ENCODE peak calls at places on chromosomes 7 and 10, in ten cellular contexts. One of them, this sample, is unnamed.

GRCh38 chr10:5945561-5946418 is 31.6 kb downstream of the IL15RA start:
- DNase-seq in neuronal stem cell: no peak
- DNase-seq in GM23248: peak; percentile 88
- DNase-seq in mesendoderm: peak; percentile 66
- DNase-seq in cardiac muscle cell: peak; percentile 98
- DNase-seq in mesenchymal stem cell: peak; percentile 86
- DNase-seq in lower lobe of right lung: peak; percentile 70
- DNase-seq in colonic mucosa: peak; percentile 47
- DNase-seq in breast epithelium: peak; percentile 89
- DNase-seq in K562: no peak
- DNase-seq in this sample: no peak

GRCh38 chr7:115015619-115016018 is 93.7 kb downstream of the MDFIC start:
- DNase-seq in neuronal stem cell: no peak
- DNase-seq in GM23248: peak; percentile 46
- DNase-seq in mesendoderm: peak; percentile 66
- DNase-seq in cardiac muscle cell: peak; percentile 58
- DNase-seq in mesenchymal stem cell: peak; percentile 98
- DNase-seq in lower lobe of right lung: no peak
- DNase-seq in colonic mucosa: no peak
- DNase-seq in breast epithelium: no peak
- DNase-seq in K562: no peak
- DNase-seq in this sample: no peak

GRCh38 chr10:116080553-116080952 is 192.5 kb downstream of the GFRA1 start:
- DNase-seq in neuronal stem cell: no peak
- DNase-seq in GM23248: peak; percentile 35
- DNase-seq in mesendoderm: peak; percentile 98
- DNase-seq in cardiac muscle cell: no peak
- DNase-seq in mesenchymal stem cell: no peak
- DNase-seq in lower lobe of right lung: no peak
- DNase-seq in colonic mucosa: no peak
- DNase-seq in breast epithelium: no peak
- DNase-seq in K562: no peak
- DNase-seq in this sample: no peak

GRCh38 chr10:14688606-14689005 is 86.1 kb downstream of the FAM107B start:
- DNase-seq in neuronal stem cell: no peak
- DNase-seq in GM23248: peak; percentile 68
- DNase-seq in mesendoderm: no peak
- DNase-seq in cardiac muscle cell: peak; percentile 89
- DNase-seq in mesenchymal stem cell: peak; percentile 57
- DNase-seq in lower lobe of right lung: no peak
- DNase-seq in colonic mucosa: no peak
- DNase-seq in breast epithelium: no peak
- DNase-seq in K562: no peak
- DNase-seq in this sample: no peak

GRCh38 chr10:68135922-68136718 is 26.8 kb downstream of the MYPN start:
- DNase-seq in neuronal stem cell: no peak
- DNase-seq in GM23248: peak; percentile 95
- DNase-seq in mesendoderm: peak; percentile 57
- DNase-seq in cardiac muscle cell: peak; percentile 57
- DNase-seq in mesenchymal stem cell: peak; percentile 72
- DNase-seq in lower lobe of right lung: no peak
- DNase-seq in colonic mucosa: peak; percentile 21
- DNase-seq in breast epithelium: no peak
- DNase-seq in K562: no peak
- DNase-seq in this sample: no peak

GRCh38 chr7:154960063-154960790 is 42.7 kb downstream of the PAXIP1 start:
- DNase-seq in neuronal stem cell: no peak
- DNase-seq in GM23248: no peak
- DNase-seq in mesendoderm: peak; percentile 66
- DNase-seq in cardiac muscle cell: no peak
- DNase-seq in mesenchymal stem cell: peak; percentile 6
- DNase-seq in lower lobe of right lung: no peak
- DNase-seq in colonic mucosa: no peak
- DNase-seq in breast epithelium: no peak
- DNase-seq in K562: no peak
- DNase-seq in this sample: no peak

GRCh38 chr10:18240185-18240882 is 100.1 kb downstream of the CACNB2 start:
- DNase-seq in neuronal stem cell: no peak
- DNase-seq in GM23248: peak; percentile 42
- DNase-seq in mesendoderm: no peak
- DNase-seq in cardiac muscle cell: no peak
- DNase-seq in mesenchymal stem cell: no peak
- DNase-seq in lower lobe of right lung: no peak
- DNase-seq in colonic mucosa: no peak
- DNase-seq in breast epithelium: no peak
- DNase-seq in K562: no peak
- DNase-seq in this sample: no peak

GRCh38 chr10:101047961-101048892 is 13.6 kb upstream of the KAZALD1 start:
- DNase-seq in neuronal stem cell: no peak
- DNase-seq in GM23248: no peak
- DNase-seq in mesendoderm: peak; percentile 71
- DNase-seq in cardiac muscle cell: no peak
- DNase-seq in mesenchymal stem cell: no peak
- DNase-seq in lower lobe of right lung: peak; percentile 40
- DNase-seq in colonic mucosa: peak; percentile 30
- DNase-seq in breast epithelium: no peak
- DNase-seq in K562: no peak
- DNase-seq in this sample: no peak

GRCh38 chr7:90239050-90239449 is 5.9 kb upstream of the CFAP69 start:
- DNase-seq in neuronal stem cell: no peak
- DNase-seq in GM23248: peak; percentile 9
- DNase-seq in mesendoderm: no peak
- DNase-seq in cardiac muscle cell: no peak
- DNase-seq in mesenchymal stem cell: no peak
- DNase-seq in lower lobe of right lung: no peak
- DNase-seq in colonic mucosa: no peak
- DNase-seq in breast epithelium: no peak
- DNase-seq in K562: no peak
- DNase-seq in this sample: no peak

GRCh38 chr7:116195451-116195850 is 14.9 kb upstream of the TES start:
- DNase-seq in neuronal stem cell: no peak
- DNase-seq in GM23248: peak; percentile 73
- DNase-seq in mesendoderm: no peak
- DNase-seq in cardiac muscle cell: no peak
- DNase-seq in mesenchymal stem cell: no peak
- DNase-seq in lower lobe of right lung: no peak
- DNase-seq in colonic mucosa: no peak
- DNase-seq in breast epithelium: no peak
- DNase-seq in K562: no peak
- DNase-seq in this sample: no peak

GRCh38 chr7:33982425-33982786 is 77.1 kb downstream of the BMPER start:
- DNase-seq in neuronal stem cell: no peak
- DNase-seq in GM23248: peak; percentile 82
- DNase-seq in mesendoderm: peak; percentile 71
- DNase-seq in cardiac muscle cell: peak; percentile 69
- DNase-seq in mesenchymal stem cell: peak; percentile 67
- DNase-seq in lower lobe of right lung: no peak
- DNase-seq in colonic mucosa: no peak
- DNase-seq in breast epithelium: no peak
- DNase-seq in K562: no peak
- DNase-seq in this sample: no peak

GRCh38 chr7:111752022-111752582 is 189.8 kb upstream of the IMMP2L start:
- DNase-seq in neuronal stem cell: peak; percentile 36
- DNase-seq in GM23248: peak; percentile 67
- DNase-seq in mesendoderm: peak; percentile 68
- DNase-seq in cardiac muscle cell: peak; percentile 75
- DNase-seq in mesenchymal stem cell: peak; percentile 65
- DNase-seq in lower lobe of right lung: peak; percentile 66
- DNase-seq in colonic mucosa: peak; percentile 66
- DNase-seq in breast epithelium: no peak
- DNase-seq in K562: peak; percentile 93
- DNase-seq in this sample: peak; percentile 84

GRCh38 chr7:36154255-36155212 is 1.5 kb downstream of the EEPD1 start:
- DNase-seq in neuronal stem cell: no peak
- DNase-seq in GM23248: peak; percentile 19
- DNase-seq in mesendoderm: no peak
- DNase-seq in cardiac muscle cell: no peak
- DNase-seq in mesenchymal stem cell: no peak
- DNase-seq in lower lobe of right lung: peak; percentile 54
- DNase-seq in colonic mucosa: no peak
- DNase-seq in breast epithelium: no peak
- DNase-seq in K562: no peak
- DNase-seq in this sample: no peak
- H3K4me3 ChIP-seq in neuronal stem cell: peak overlapping the region; percentile 64
- H3K4me3 ChIP-seq in GM23248: peak overlapping the region; percentile 75
- H3K4me3 ChIP-seq in mesendoderm: no peak overlapping the region
- H3K4me3 ChIP-seq in cardiac muscle cell: peak overlapping the region; percentile 74
- H3K4me3 ChIP-seq in mesenchymal stem cell: peak overlapping the region; percentile 85
- H3K4me3 ChIP-seq in lower lobe of right lung: peak overlapping the region; percentile 75
- H3K4me3 ChIP-seq in colonic mucosa: peak overlapping the region; percentile 94
- H3K4me3 ChIP-seq in breast epithelium: peak overlapping the region; percentile 87
- H3K4me3 ChIP-seq in K562: no peak overlapping the region
- H3K4me3 ChIP-seq in this sample: peak overlapping the region; percentile 67

DNA sequence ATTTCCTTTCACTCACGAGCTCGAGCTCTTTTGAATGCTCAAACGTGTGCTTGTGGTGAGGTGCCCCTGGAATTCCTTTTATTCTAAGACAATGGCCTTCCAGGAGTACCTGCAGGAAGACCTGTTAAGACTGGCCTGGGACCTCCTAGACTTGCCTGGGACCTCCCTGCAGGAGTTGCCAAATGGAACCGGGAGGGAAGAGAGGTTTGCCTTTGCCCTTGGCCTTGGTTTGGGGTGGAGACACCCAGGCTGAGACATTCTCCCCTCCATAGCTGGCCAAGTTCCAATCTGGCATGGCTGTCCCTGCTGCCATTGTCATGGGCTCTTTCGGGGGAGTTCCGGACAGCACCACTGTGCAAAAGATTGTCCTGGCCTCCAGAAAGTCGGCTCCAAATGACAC is 39.7 kb downstream of the DNAJB12 start:
- DNase-seq in neuronal stem cell: no peak
- DNase-seq in GM23248: no peak
- DNase-seq in mesendoderm: peak; percentile 60
- DNase-seq in cardiac muscle cell: no peak
- DNase-seq in mesenchymal stem cell: no peak
- DNase-seq in lower lobe of right lung: no peak
- DNase-seq in colonic mucosa: peak; percentile 46
- DNase-seq in breast epithelium: peak; percentile 62
- DNase-seq in K562: no peak
- DNase-seq in this sample: no peak
- H3K4me1 ChIP-seq in neuronal stem cell: peaks cover 15% of the 10 kb centered on the region
- H3K4me1 ChIP-seq in GM23248: peaks cover 30% of the 10 kb centered on the region
- H3K4me1 ChIP-seq in mesendoderm: peaks cover 2% of the 10 kb centered on the region
- H3K4me1 ChIP-seq in cardiac muscle cell: peaks cover 13% of the 10 kb centered on the region
- H3K4me1 ChIP-seq in mesenchymal stem cell: peaks cover 21% of the 10 kb centered on the region
- H3K4me1 ChIP-seq in lower lobe of right lung: peaks cover 65% of the 10 kb centered on the region
- H3K4me1 ChIP-seq in colonic mucosa: peaks cover 25% of the 10 kb centered on the region
- H3K4me1 ChIP-seq in breast epithelium: peaks cover 27% of the 10 kb centered on the region
- H3K4me1 ChIP-seq in K562: peaks cover 33% of the 10 kb centered on the region
- H3K4me1 ChIP-seq in this sample: peaks cover 7% of the 10 kb centered on the region

GRCh38 chr10:8035641-8036520 is 18.6 kb upstream of the GATA3 start:
- DNase-seq in neuronal stem cell: peak; percentile 17
- DNase-seq in GM23248: no peak
- DNase-seq in mesendoderm: peak; percentile 40
- DNase-seq in cardiac muscle cell: no peak
- DNase-seq in mesenchymal stem cell: no peak
- DNase-seq in lower lobe of right lung: no peak
- DNase-seq in colonic mucosa: no peak
- DNase-seq in breast epithelium: no peak
- DNase-seq in K562: no peak
- DNase-seq in this sample: no peak

GRCh38 chr10:8037199-8037801 is 17.2 kb upstream of the GATA3 start:
- DNase-seq in neuronal stem cell: peak; percentile 14
- DNase-seq in GM23248: no peak
- DNase-seq in mesendoderm: peak; percentile 21
- DNase-seq in cardiac muscle cell: no peak
- DNase-seq in mesenchymal stem cell: no peak
- DNase-seq in lower lobe of right lung: no peak
- DNase-seq in colonic mucosa: no peak
- DNase-seq in breast epithelium: no peak
- DNase-seq in K562: no peak
- DNase-seq in this sample: no peak

GRCh38 chr10:8039323-8039922 is 15.1 kb upstream of the GATA3 start:
- DNase-seq in neuronal stem cell: peak; percentile 41
- DNase-seq in GM23248: no peak
- DNase-seq in mesendoderm: peak; percentile 48
- DNase-seq in cardiac muscle cell: no peak
- DNase-seq in mesenchymal stem cell: no peak
- DNase-seq in lower lobe of right lung: no peak
- DNase-seq in colonic mucosa: no peak
- DNase-seq in breast epithelium: no peak
- DNase-seq in K562: no peak
- DNase-seq in this sample: no peak

GRCh38 chr10:8036521-8037198 is 17.8 kb upstream of the GATA3 start:
- DNase-seq in neuronal stem cell: no peak
- DNase-seq in GM23248: no peak
- DNase-seq in mesendoderm: peak; percentile 7
- DNase-seq in cardiac muscle cell: no peak
- DNase-seq in mesenchymal stem cell: no peak
- DNase-seq in lower lobe of right lung: no peak
- DNase-seq in colonic mucosa: no peak
- DNase-seq in breast epithelium: no peak
- DNase-seq in K562: no peak
- DNase-seq in this sample: no peak

DNA sequence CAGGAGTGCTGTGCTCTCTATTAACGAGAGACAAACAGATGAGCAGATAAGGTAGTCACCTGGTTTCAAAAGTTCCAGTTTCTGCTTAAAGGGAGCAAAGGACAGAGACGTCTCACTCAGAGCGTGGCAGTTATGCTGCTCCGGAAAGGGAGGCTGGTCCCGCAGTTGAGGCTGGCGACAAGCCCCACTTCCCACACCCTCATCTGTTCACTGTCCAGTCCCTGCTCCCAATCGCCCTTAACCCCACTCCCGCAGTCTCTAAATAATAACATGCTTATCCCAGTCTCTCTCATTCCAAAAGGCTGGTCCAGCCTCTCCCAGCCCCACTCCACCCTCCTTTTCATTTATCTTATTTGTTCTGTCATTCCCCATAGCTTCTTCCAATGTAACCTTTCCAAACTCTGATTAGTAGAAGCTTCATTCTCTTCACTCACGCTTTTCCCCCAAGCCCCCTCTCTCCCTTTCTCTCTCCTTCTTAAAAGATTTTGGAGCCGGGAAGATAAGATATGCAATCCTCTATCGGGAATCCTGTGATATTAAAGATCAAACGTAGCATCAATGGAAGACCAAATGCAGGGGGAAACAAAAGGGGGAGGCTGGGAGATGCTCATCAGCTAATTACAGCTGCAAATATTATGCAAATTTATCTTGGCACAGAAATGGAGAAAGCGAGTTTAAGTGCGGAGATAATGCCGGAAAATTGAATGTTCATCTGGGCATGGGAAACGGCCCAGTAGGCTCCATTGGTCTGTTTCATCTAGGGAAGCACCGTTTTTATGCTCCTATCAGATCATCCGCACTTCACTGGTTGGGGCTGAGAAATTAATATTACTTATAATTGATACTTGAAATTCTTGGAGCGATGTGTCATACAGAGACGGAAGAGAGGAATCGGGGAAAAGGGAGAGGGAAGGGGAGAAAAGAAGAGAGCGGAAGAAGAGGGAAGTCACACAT is 16.3 kb upstream of the GATA3 start:
- DNase-seq in neuronal stem cell: peak; percentile 18
- DNase-seq in GM23248: no peak
- DNase-seq in mesendoderm: peak; percentile 47
- DNase-seq in cardiac muscle cell: no peak
- DNase-seq in mesenchymal stem cell: no peak
- DNase-seq in lower lobe of right lung: no peak
- DNase-seq in colonic mucosa: no peak
- DNase-seq in breast epithelium: no peak
- DNase-seq in K562: no peak
- DNase-seq in this sample: no peak
- H3K27me3 ChIP-seq in neuronal stem cell: peaks cover 99% of the 10 kb centered on the region
- H3K27me3 ChIP-seq in GM23248: peaks cover 92% of the 10 kb centered on the region
- H3K27me3 ChIP-seq in mesendoderm: peaks cover 67% of the 10 kb centered on the region
- H3K27me3 ChIP-seq in cardiac muscle cell: peaks cover 100% of the 10 kb centered on the region
- H3K27me3 ChIP-seq in mesenchymal stem cell: peaks cover 95% of the 10 kb centered on the region
- H3K27me3 ChIP-seq in lower lobe of right lung: peaks cover 99% of the 10 kb centered on the region
- H3K27me3 ChIP-seq in colonic mucosa: peaks cover 94% of the 10 kb centered on the region
- H3K27me3 ChIP-seq in breast epithelium: peaks cover 11% of the 10 kb centered on the region
- H3K27me3 ChIP-seq in K562: peaks cover 50% of the 10 kb centered on the region
- H3K27me3 ChIP-seq in this sample: peaks cover 26% of the 10 kb centered on the region

GRCh38 chr10:132232553-132232949 is 45.8 kb downstream of the DPYSL4 start:
- DNase-seq in neuronal stem cell: no peak
- DNase-seq in GM23248: no peak
- DNase-seq in mesendoderm: no peak
- DNase-seq in cardiac muscle cell: no peak
- DNase-seq in mesenchymal stem cell: no peak
- DNase-seq in lower lobe of right lung: peak; percentile 77
- DNase-seq in colonic mucosa: no peak
- DNase-seq in breast epithelium: no peak
- DNase-seq in K562: no peak
- DNase-seq in this sample: no peak
- H3K4me3 ChIP-seq in neuronal stem cell: no peak overlapping the region
- H3K4me3 ChIP-seq in GM23248: no peak overlapping the region
- H3K4me3 ChIP-seq in mesendoderm: no peak overlapping the region
- H3K4me3 ChIP-seq in cardiac muscle cell: no peak overlapping the region
- H3K4me3 ChIP-seq in mesenchymal stem cell: no peak overlapping the region
- H3K4me3 ChIP-seq in lower lobe of right lung: no peak overlapping the region
- H3K4me3 ChIP-seq in colonic mucosa: no peak overlapping the region
- H3K4me3 ChIP-seq in breast epithelium: no peak overlapping the region
- H3K4me3 ChIP-seq in K562: no peak overlapping the region
- H3K4me3 ChIP-seq in this sample: no peak overlapping the region

This sample was measured in HAP-1.